ENCODE peak calls at places on chromosome 1, in six cellular contexts. L is stimulated activated CD4-positive, alpha-beta T cell treated with anti-CD3 and anti-CD28 coated beads, Interleukin-12 subunit alpha, Interleukin-12 subunit beta, amount 100 ng/mL, for 4 hours; T is adipocyte; D is sciatic nerve; M is AG08396; V is osteocyte. S is an unnamed sample.

GRCh38 chr1:20546637-20547036 is 5.7 kb upstream of the FAM43B start:
- DNase-seq in L (no peak), T (no peak), D (no peak), M (no peak), V (no peak), S (no peak)

GRCh38 chr1:2459757-2460156 is 16.3 kb upstream of the PLCH2 start:
- DNase-seq in L (no peak), T (no peak), D (no peak), M (peak; percentile 85), V (no peak), S (no peak)

GRCh38 chr1:84896279-84896678 is 3.3 kb upstream of the LPAR3 start:
- DNase-seq in L (no peak), T (no peak), D (no peak), M (no peak), V (no peak), S (no peak)

GRCh38 chr1:65254320-65255087 is 54.8 kb upstream of the DNAJC6 start:
- DNase-seq in L (peak; percentile 81), T (peak; percentile 94), D (peak; percentile 85), M (peak; percentile 89), V (peak; percentile 94), S (peak; percentile 90)

GRCh38 chr1:205947024-205947423 is 3.8 kb upstream of the SLC26A9 start:
- DNase-seq in L (no peak), T (no peak), D (no peak), M (no peak), V (no peak), S (no peak)

GRCh38 chr1:59879556-59879955 is 47.0 kb downstream of the CYP2J2 start:
- DNase-seq in L (peak; percentile 25), T (peak; percentile 88), D (peak; percentile 81), M (peak; percentile 56), V (no peak), S (peak; percentile 82)

GRCh38 chr1:206612129-206612876 is at the start of gene EIF2D:
- DNase-seq in L (peak; percentile 95), T (peak; percentile 98), D (peak; percentile 97), M (peak; percentile 100), V (peak; percentile 99), S (peak; percentile 98)

GRCh38 chr1:44609412-44609767 is 64.9 kb downstream of the TMEM53 start:
- DNase-seq in L (peak; percentile 10), T (peak; percentile 70), D (peak; percentile 72), M (peak; percentile 73), V (no peak), S (peak; percentile 80)

GRCh38 chr1:54571326-54571725 is 23.3 kb downstream of the ACOT11 start:
- DNase-seq in L (no peak), T (no peak), D (no peak), M (no peak), V (no peak), S (no peak)

GRCh38 chr1:1666526-1666925 is 7.7 kb upstream of the CDK11B start:
- DNase-seq in L (no peak), T (no peak), D (peak; percentile 55), M (no peak), V (no peak), S (no peak)

GRCh38 chr1:67536957-67537646 is 106.9 kb upstream of the SERBP1 start:
- DNase-seq in L (no peak), T (no peak), D (no peak), M (no peak), V (no peak), S (no peak)

GRCh38 chr1:143497374-143497747 is 474.4 kb downstream of the FAM72C start:
- DNase-seq in L (no peak), T (peak; percentile 8), D (peak; percentile 17), M (no peak), V (no peak), S (no peak)

GRCh38 chr1:246836647-246837046 is 95.1 kb downstream of the AHCTF1 start:
- DNase-seq in L (no peak), T (peak; percentile 11), D (no peak), M (no peak), V (no peak), S (peak; percentile 52)

GRCh38 chr1:33383489-33383888 is 47.4 kb downstream of the PHC2 start:
- DNase-seq in L (no peak), T (no peak), D (peak; percentile 27), M (no peak), V (peak; percentile 25), S (no peak)

GRCh38 chr1:63326473-63327380 is 4.4 kb downstream of the FOXD3 start:
- DNase-seq in L (no peak), T (no peak), D (no peak), M (no peak), V (no peak), S (peak; percentile 43)

GRCh38 chr1:74549947-74550346 is 37.5 kb upstream of the LRRC53 start:
- DNase-seq in L (no peak), T (no peak), D (no peak), M (no peak), V (no peak), S (no peak)

GRCh38 chr1:228378453-228379164 is 28.0 kb downstream of the TRIM11 start:
- DNase-seq in L (peak; percentile 47), T (peak; percentile 82), D (peak; percentile 92), M (peak; percentile 89), V (no peak), S (peak; percentile 85)

GRCh38 chr1:2310332-2311183 is 80.8 kb downstream of the MORN1 start:
- DNase-seq in L (no peak), T (no peak), D (no peak), M (no peak), V (no peak), S (no peak)

GRCh38 chr1:112337028-112337531 is 58.9 kb upstream of the CTTNBP2NL start:
- DNase-seq in L (no peak), T (peak; percentile 9), D (peak; percentile 72), M (peak; percentile 67), V (no peak), S (peak; percentile 65)

GRCh38 chr1:166839600-166840308 is 479 bp downstream of the POGK start:
- DNase-seq in L (peak; percentile 60), T (peak; percentile 73), D (peak; percentile 71), M (peak; percentile 67), V (no peak), S (peak; percentile 78)

GRCh38 chr1:59701376-59701775 is 113.4 kb upstream of the HOOK1 start:
- DNase-seq in L (no peak), T (peak; percentile 64), D (no peak), M (no peak), V (no peak), S (no peak)

GRCh38 chr1:167722152-167722869 is 529 bp downstream of the MPZL1 start:
- DNase-seq in L (peak; percentile 31), T (peak; percentile 69), D (no peak), M (peak; percentile 53), V (no peak), S (peak; percentile 56)

GRCh38 chr1:221274373-221274772 is 395.1 kb downstream of the HLX start:
- DNase-seq in L (no peak), T (no peak), D (no peak), M (no peak), V (no peak), S (no peak)

GRCh38 chr1:203672354-203672753 is 45.7 kb downstream of the ATP2B4 start:
- DNase-seq in L (no peak), T (peak; percentile 34), D (no peak), M (peak; percentile 71), V (no peak), S (no peak)

GRCh38 chr1:42888013-42888633 is 41.7 kb downstream of the ZNF691 start:
- DNase-seq in L (no peak), T (no peak), D (no peak), M (no peak), V (no peak), S (no peak)

GRCh38 chr1:10980094-10980577 is 32.3 kb upstream of the TARDBP start:
- DNase-seq in L (no peak), T (peak; percentile 91), D (peak; percentile 86), M (peak; percentile 85), V (peak; percentile 88), S (no peak)

GRCh38 chr1:169108897-169109560 is 2.5 kb downstream of the ATP1B1 start:
- DNase-seq in L (no peak), T (no peak), D (no peak), M (peak; percentile 23), V (no peak), S (peak; percentile 36)

GRCh38 chr1:25743164-25744139 is 56.5 kb upstream of the SELENON start:
- DNase-seq in L (no peak), T (peak; percentile 18), D (peak; percentile 94), M (peak; percentile 69), V (peak; percentile 93), S (peak; percentile 24)

GRCh38 chr1:219898375-219898774 is 30.0 kb downstream of the SLC30A10 start:
- DNase-seq in L (no peak), T (no peak), D (no peak), M (no peak), V (no peak), S (no peak)

GRCh38 chr1:199778324-199778955 is 249.1 kb upstream of the NR5A2 start:
- DNase-seq in L (no peak), T (no peak), D (no peak), M (no peak), V (no peak), S (peak; percentile 63)

GRCh38 chr1:245091818-245092637 is 62.8 kb upstream of the KIF26B start:
- DNase-seq in L (no peak), T (peak; percentile 87), D (no peak), M (peak; percentile 90), V (no peak), S (no peak)

GRCh38 chr1:921011-921837 is 2.5 kb upstream of the SAMD11 start:
- DNase-seq in L (peak; percentile 31), T (peak; percentile 94), D (no peak), M (peak; percentile 90), V (no peak), S (peak; percentile 91)

GRCh38 chr1:9101510-9102146 is 27.3 kb downstream of the GPR157 start:
- DNase-seq in L (no peak), T (peak; percentile 68), D (no peak), M (peak; percentile 79), V (no peak), S (peak; percentile 43)

GRCh38 chr1:160862151-160863061 is at the start of gene CD244:
- DNase-seq in L (peak; percentile 24), T (no peak), D (no peak), M (no peak), V (peak; percentile 67), S (peak; percentile 86)

GRCh38 chr1:34162852-34163766 is 1.9 kb downstream of the CSMD2 start:
- DNase-seq in L (no peak), T (peak; percentile 92), D (peak; percentile 77), M (peak; percentile 94), V (no peak), S (peak; percentile 1)

GRCh38 chr1:44609768-44610526 is 64.3 kb downstream of the TMEM53 start:
- DNase-seq in L (no peak), T (no peak), D (no peak), M (no peak), V (no peak), S (peak; percentile 74)

GRCh38 chr1:91725961-91726704 is 159.8 kb downstream of the TGFBR3 start:
- DNase-seq in L (no peak), T (peak; percentile 93), D (no peak), M (peak; percentile 68), V (no peak), S (no peak)

S was measured in OCI-M1.